ENCODE peak calls at places on chromosomes 13 and 19, in five cellular contexts. D, A, E, V and N are unnamed samples.

GRCh38 chr13:48857576-48857975 is 118.1 kb upstream of the FNDC3A start:
- DNase-seq in V (no peak), A (no peak), D (no peak), E (no peak), N (no peak)

GRCh38 chr13:27283906-27284523 is 13.4 kb downstream of the RASL11A start:
- DNase-seq in V (no peak), E (no peak), A (no peak), D (peak), N (no peak)

GRCh38 chr19:39915101-39915847 is 19.2 kb downstream of the FCGBP start:
- DNase-seq in A (no peak), V (no peak), E (no peak), D (no peak), N (no peak)

GRCh38 chr13:42361701-42362100 is 89.7 kb downstream of the AKAP11 start:
- DNase-seq in E (no peak), A (no peak), V (no peak), D (no peak), N (no peak)

GRCh38 chr13:95624020-95624419 is 20.5 kb downstream of the DZIP1 start:
- DNase-seq in A (no peak), D (peak), E (no peak), V (no peak), N (no peak)

GRCh38 chr13:112961457-112962369 is 7.3 kb upstream of the MCF2L start:
- DNase-seq in A (no peak), V (no peak), E (no peak), D (no peak), N (no peak)

GRCh38 chr19:27794444-27795042 is 1418.4 kb downstream of the UQCRFS1 start:
- DNase-seq in A (no peak), E (no peak), D (peak), V (no peak), N (no peak)

GRCh38 chr13:79448413-79448812 is 32.5 kb upstream of the NDFIP2 start:
- DNase-seq in E (no peak), A (no peak), D (peak), V (no peak), N (no peak)

GRCh38 chr13:84208251-84208650 is 326.0 kb upstream of the SLITRK1 start:
- DNase-seq in A (no peak), V (no peak), E (no peak), D (no peak), N (no peak)

GRCh38 chr13:70842062-70842644 is 733.9 kb upstream of the KLHL1 start:
- DNase-seq in D (no peak), A (no peak), E (no peak), V (no peak), N (no peak)

GRCh38 chr19:6717441-6717971 is 2.9 kb downstream of the C3 start:
- DNase-seq in D (no peak), E (no peak), A (no peak), V (no peak), N (no peak)

GRCh38 chr19:33521480-33522370 is at the start of gene PEPD:
- DNase-seq in E (peak), V (peak), D (peak), A (peak), N (peak)

GRCh38 chr13:113427562-113428468 is 25.5 kb downstream of the ADPRHL1 start:
- DNase-seq in E (no peak), V (no peak), D (no peak), A (no peak), N (no peak)

GRCh38 chr13:113815151-113816058 is 48.5 kb downstream of the GAS6 start:
- DNase-seq in E (no peak), A (no peak), V (no peak), D (no peak), N (no peak)

GRCh38 chr13:36420437-36420891 is 11.8 kb upstream of the CCNA1 start:
- DNase-seq in A (peak), E (no peak), D (peak), V (peak), N (peak)

GRCh38 chr13:39232999-39233398 is 194.7 kb downstream of the NHLRC3 start:
- DNase-seq in V (no peak), A (no peak), E (no peak), D (no peak), N (no peak)

GRCh38 chr13:66492479-66492878 is 737.7 kb downstream of the PCDH9 start:
- DNase-seq in E (no peak), V (no peak), A (no peak), D (peak), N (no peak)

GRCh38 chr19:55526216-55527196 is 10.4 kb downstream of the SBK2 start:
- DNase-seq in D (peak), E (no peak), A (peak), V (peak), N (no peak)

GRCh38 chr13:54965881-54966280 is 1937.3 kb downstream of the OLFM4 start:
- DNase-seq in V (no peak), E (no peak), A (no peak), D (no peak), N (no peak)

GRCh38 chr19:30059741-30060140 is 117.7 kb downstream of the URI1 start:
- DNase-seq in A (no peak), E (no peak), V (no peak), D (no peak), N (no peak)

GRCh38 chr13:26983533-26984315 is 187.9 kb downstream of the USP12 start:
- DNase-seq in D (peak), A (no peak), V (no peak), E (no peak), N (no peak)

GRCh38 chr19:49119411-49120324 is at the start of gene PPFIA3:
- DNase-seq in D (peak), E (no peak), V (no peak), A (peak), N (no peak)

GRCh38 chr19:46678110-46678732 is 17.2 kb upstream of the DACT3 start:
- DNase-seq in V (no peak), E (no peak), D (peak), A (no peak), N (no peak)

GRCh38 chr19:38250428-38250820 is 5.8 kb downstream of the PPP1R14A start:
- DNase-seq in A (no peak), E (no peak), V (no peak), D (no peak), N (no peak)

GRCh38 chr13:27476943-27477681 is 26.7 kb upstream of the MTIF3 start:
- DNase-seq in A (no peak), E (no peak), D (peak), V (no peak), N (no peak)

GRCh38 chr13:110915874-110916670 is 1.2 kb upstream of the ANKRD10 start:
- DNase-seq in D (peak), V (peak), E (no peak), A (no peak), N (no peak)

GRCh38 chr19:8831373-8831772 is 731 bp downstream of the ZNF558 start:
- DNase-seq in V (no peak), D (no peak), E (no peak), A (no peak), N (no peak)

GRCh38 chr13:113207890-113208423 is 512 bp downstream of the PCID2 start:
- DNase-seq in E (no peak), D (peak), V (no peak), A (peak), N (no peak)

GRCh38 chr13:24226762-24227161 is 66.2 kb downstream of the SPATA13 start:
- DNase-seq in E (no peak), V (no peak), D (no peak), A (no peak), N (no peak)

GRCh38 chr13:113584870-113585671 is 518 bp downstream of the TFDP1 start:
- DNase-seq in A (no peak), V (no peak), D (peak), E (no peak), N (no peak)